ENCODE peak calls at places on chromosomes 5 and 9, in five cellular contexts. One of them, this sample, is unnamed.
A peak's percentile ranks its signal among the peaks of the same experiment; 100 is the strongest.

GRCh38 chr9:26205316-26205715 is 527.1 kb upstream of the TUSC1 start:
- DNase-seq in brain microvascular endothelial cell: no peak
- DNase-seq in HTR-8/SVneo: no peak
- DNase-seq in aorta: no peak
- DNase-seq in Kasumi-1: no peak
- DNase-seq in this sample: no peak

GRCh38 chr9:127763918-127764384 is 14.5 kb downstream of the SH2D3C start:
- DNase-seq in aorta: no peak
- DNase-seq in brain microvascular endothelial cell: no peak
- DNase-seq in Kasumi-1: no peak
- DNase-seq in HTR-8/SVneo: no peak
- DNase-seq in this sample: no peak

GRCh38 chr9:134492281-134492691 is 149.3 kb upstream of the COL5A1 start:
- DNase-seq in HTR-8/SVneo: no peak
- DNase-seq in aorta: peak; percentile 59
- DNase-seq in Kasumi-1: no peak
- DNase-seq in brain microvascular endothelial cell: peak; percentile 23
- DNase-seq in this sample: no peak

GRCh38 chr9:71249729-71250317 is 128.4 kb upstream of the TRPM3 start:
- DNase-seq in HTR-8/SVneo: peak; percentile 39
- DNase-seq in Kasumi-1: peak; percentile 75
- DNase-seq in brain microvascular endothelial cell: peak; percentile 67
- DNase-seq in aorta: no peak
- DNase-seq in this sample: peak; percentile 3

GRCh38 chr5:36619012-36619635 is 12.7 kb downstream of the SLC1A3 start:
- DNase-seq in brain microvascular endothelial cell: no peak
- DNase-seq in HTR-8/SVneo: no peak
- DNase-seq in aorta: no peak
- DNase-seq in Kasumi-1: no peak
- DNase-seq in this sample: no peak

GRCh38 chr5:178398856-178399722 is 166.5 kb upstream of the PHYKPL start:
- DNase-seq in aorta: peak; percentile 23
- DNase-seq in brain microvascular endothelial cell: no peak
- DNase-seq in Kasumi-1: no peak
- DNase-seq in HTR-8/SVneo: no peak
- DNase-seq in this sample: no peak

GRCh38 chr9:132584616-132585560 is 2.5 kb downstream of the BARHL1 start:
- DNase-seq in HTR-8/SVneo: peak; percentile 36
- DNase-seq in brain microvascular endothelial cell: no peak
- DNase-seq in Kasumi-1: no peak
- DNase-seq in aorta: no peak
- DNase-seq in this sample: no peak

GRCh38 chr5:142644127-142644526 is 41.8 kb downstream of the FGF1 start:
- DNase-seq in Kasumi-1: no peak
- DNase-seq in aorta: no peak
- DNase-seq in brain microvascular endothelial cell: no peak
- DNase-seq in HTR-8/SVneo: no peak
- DNase-seq in this sample: no peak

GRCh38 chr9:92971776-92972175 is 24.5 kb downstream of the FGD3 start:
- DNase-seq in Kasumi-1: no peak
- DNase-seq in aorta: no peak
- DNase-seq in HTR-8/SVneo: no peak
- DNase-seq in brain microvascular endothelial cell: no peak
- DNase-seq in this sample: no peak

GRCh38 chr5:96636601-96637000 is 25.6 kb upstream of the CAST start:
- DNase-seq in HTR-8/SVneo: no peak
- DNase-seq in brain microvascular endothelial cell: no peak
- DNase-seq in Kasumi-1: no peak
- DNase-seq in aorta: no peak
- DNase-seq in this sample: no peak

GRCh38 chr5:38557309-38557710 is 864 bp upstream of the LIFR start:
- DNase-seq in Kasumi-1: no peak
- DNase-seq in brain microvascular endothelial cell: no peak
- DNase-seq in HTR-8/SVneo: no peak
- DNase-seq in aorta: no peak
- DNase-seq in this sample: no peak

GRCh38 chr9:88477300-88477751 is 57.7 kb upstream of the NXNL2 start:
- DNase-seq in Kasumi-1: no peak
- DNase-seq in HTR-8/SVneo: peak; percentile 47
- DNase-seq in brain microvascular endothelial cell: peak; percentile 89
- DNase-seq in aorta: no peak
- DNase-seq in this sample: no peak

GRCh38 chr9:136352682-136353081 is 10.9 kb downstream of the DNLZ start:
- DNase-seq in brain microvascular endothelial cell: no peak
- DNase-seq in Kasumi-1: no peak
- DNase-seq in aorta: no peak
- DNase-seq in HTR-8/SVneo: no peak
- DNase-seq in this sample: no peak

GRCh38 chr9:126700903-126701819 is 87.4 kb downstream of the LMX1B start:
- DNase-seq in HTR-8/SVneo: no peak
- DNase-seq in aorta: peak; percentile 19
- DNase-seq in Kasumi-1: no peak
- DNase-seq in brain microvascular endothelial cell: no peak
- DNase-seq in this sample: no peak

GRCh38 chr9:70486127-70486526 is 71.7 kb upstream of the KLF9 start:
- DNase-seq in aorta: no peak
- DNase-seq in brain microvascular endothelial cell: no peak
- DNase-seq in HTR-8/SVneo: no peak
- DNase-seq in Kasumi-1: no peak
- DNase-seq in this sample: no peak

GRCh38 chr5:126508962-126509279 is 85.7 kb downstream of the GRAMD2B start:
- DNase-seq in aorta: no peak
- DNase-seq in HTR-8/SVneo: no peak
- DNase-seq in brain microvascular endothelial cell: peak; percentile 65
- DNase-seq in Kasumi-1: peak; percentile 55
- DNase-seq in this sample: no peak

GRCh38 chr5:99621772-99622681 is 693.2 kb upstream of the CHD1 start:
- DNase-seq in aorta: no peak
- DNase-seq in HTR-8/SVneo: no peak
- DNase-seq in brain microvascular endothelial cell: no peak
- DNase-seq in Kasumi-1: no peak
- DNase-seq in this sample: no peak

GRCh38 chr9:93945400-93946337 is 9.5 kb downstream of the BARX1 start:
- DNase-seq in aorta: no peak
- DNase-seq in brain microvascular endothelial cell: no peak
- DNase-seq in HTR-8/SVneo: no peak
- DNase-seq in Kasumi-1: peak; percentile 71
- DNase-seq in this sample: no peak

GRCh38 chr5:127518319-127518621 is 830 bp downstream of the PRRC1 start:
- DNase-seq in Kasumi-1: peak; percentile 43
- DNase-seq in HTR-8/SVneo: no peak
- DNase-seq in aorta: no peak
- DNase-seq in brain microvascular endothelial cell: no peak
- DNase-seq in this sample: peak; percentile 5

GRCh38 chr9:98367923-98368322 is 112.5 kb upstream of the TBC1D2 start:
- DNase-seq in aorta: no peak
- DNase-seq in brain microvascular endothelial cell: no peak
- DNase-seq in HTR-8/SVneo: no peak
- DNase-seq in Kasumi-1: no peak
- DNase-seq in this sample: no peak

GRCh38 chr9:125183561-125183960 is 6.0 kb downstream of the PPP6C start:
- DNase-seq in Kasumi-1: no peak
- DNase-seq in brain microvascular endothelial cell: no peak
- DNase-seq in aorta: no peak
- DNase-seq in HTR-8/SVneo: no peak
- DNase-seq in this sample: no peak

GRCh38 chr5:173753307-173754168 is 134.6 kb upstream of the CPEB4 start:
- DNase-seq in brain microvascular endothelial cell: no peak
- DNase-seq in Kasumi-1: no peak
- DNase-seq in HTR-8/SVneo: peak; percentile 62
- DNase-seq in aorta: no peak
- DNase-seq in this sample: no peak

GRCh38 chr9:107976767-107977166 is 487.2 kb upstream of the KLF4 start:
- DNase-seq in Kasumi-1: peak; percentile 13
- DNase-seq in brain microvascular endothelial cell: no peak
- DNase-seq in aorta: peak; percentile 82
- DNase-seq in HTR-8/SVneo: no peak
- DNase-seq in this sample: no peak

GRCh38 chr9:107348836-107349235 is 65.8 kb downstream of the RAD23B start:
- DNase-seq in brain microvascular endothelial cell: no peak
- DNase-seq in aorta: no peak
- DNase-seq in Kasumi-1: no peak
- DNase-seq in HTR-8/SVneo: no peak
- DNase-seq in this sample: no peak

GRCh38 chr5:108381034-108381954 is 604 bp downstream of the FBXL17 start:
- DNase-seq in HTR-8/SVneo: no peak
- DNase-seq in Kasumi-1: peak; percentile 32
- DNase-seq in brain microvascular endothelial cell: peak; percentile 62
- DNase-seq in aorta: peak; percentile 87
- DNase-seq in this sample: peak; percentile 35

GRCh38 chr5:73027361-73027760 is 71.5 kb downstream of the FCHO2 start:
- DNase-seq in brain microvascular endothelial cell: no peak
- DNase-seq in HTR-8/SVneo: no peak
- DNase-seq in Kasumi-1: no peak
- DNase-seq in aorta: no peak
- DNase-seq in this sample: no peak

GRCh38 chr9:25716220-25716872 is 38.1 kb upstream of the TUSC1 start:
- DNase-seq in aorta: no peak
- DNase-seq in HTR-8/SVneo: peak; percentile 29
- DNase-seq in Kasumi-1: peak; percentile 27
- DNase-seq in brain microvascular endothelial cell: peak; percentile 70
- DNase-seq in this sample: no peak

GRCh38 chr9:92983984-92984589 is 36.8 kb downstream of the FGD3 start:
- DNase-seq in Kasumi-1: no peak
- DNase-seq in aorta: no peak
- DNase-seq in brain microvascular endothelial cell: no peak
- DNase-seq in HTR-8/SVneo: no peak
- DNase-seq in this sample: no peak

GRCh38 chr5:174736777-174737176 is 12.4 kb downstream of the MSX2 start:
- DNase-seq in HTR-8/SVneo: no peak
- DNase-seq in Kasumi-1: no peak
- DNase-seq in aorta: no peak
- DNase-seq in brain microvascular endothelial cell: no peak
- DNase-seq in this sample: no peak

GRCh38 chr5:21817668-21818419 is 1035.3 kb downstream of the CDH12 start:
- DNase-seq in Kasumi-1: peak; percentile 45
- DNase-seq in brain microvascular endothelial cell: no peak
- DNase-seq in aorta: no peak
- DNase-seq in HTR-8/SVneo: no peak
- DNase-seq in this sample: no peak

GRCh38 chr5:139014726-139015125 is 139.6 kb upstream of the LRRTM2 start:
- DNase-seq in Kasumi-1: no peak
- DNase-seq in aorta: no peak
- DNase-seq in HTR-8/SVneo: peak; percentile 19
- DNase-seq in brain microvascular endothelial cell: peak; percentile 89
- DNase-seq in this sample: no peak

GRCh38 chr9:121620777-121621437 is 30.5 kb upstream of the DAB2IP start:
- DNase-seq in aorta: no peak
- DNase-seq in brain microvascular endothelial cell: no peak
- DNase-seq in Kasumi-1: peak; percentile 23
- DNase-seq in HTR-8/SVneo: no peak
- DNase-seq in this sample: peak; percentile 57

GRCh38 chr9:110767559-110768063 is 99.0 kb downstream of the MUSK start:
- DNase-seq in HTR-8/SVneo: no peak
- DNase-seq in aorta: no peak
- DNase-seq in Kasumi-1: no peak
- DNase-seq in brain microvascular endothelial cell: peak; percentile 46
- DNase-seq in this sample: no peak

GRCh38 chr5:14199902-14200301 is 56.8 kb downstream of the TRIO start:
- DNase-seq in brain microvascular endothelial cell: no peak
- DNase-seq in HTR-8/SVneo: no peak
- DNase-seq in aorta: no peak
- DNase-seq in Kasumi-1: no peak
- DNase-seq in this sample: no peak

GRCh38 chr5:135185461-135186075 is 151.5 kb upstream of the PITX1 start:
- DNase-seq in Kasumi-1: no peak
- DNase-seq in brain microvascular endothelial cell: no peak
- DNase-seq in HTR-8/SVneo: no peak
- DNase-seq in aorta: no peak
- DNase-seq in this sample: no peak

GRCh38 chr5:83503662-83504061 is 32.1 kb downstream of the VCAN start:
- DNase-seq in Kasumi-1: no peak
- DNase-seq in aorta: no peak
- DNase-seq in HTR-8/SVneo: no peak
- DNase-seq in brain microvascular endothelial cell: no peak
- DNase-seq in this sample: no peak

GRCh38 chr5:55338810-55339243 is 31.0 kb downstream of the MTREX start:
- DNase-seq in brain microvascular endothelial cell: no peak
- DNase-seq in aorta: peak; percentile 63
- DNase-seq in HTR-8/SVneo: no peak
- DNase-seq in Kasumi-1: no peak
- DNase-seq in this sample: no peak